ENCODE peak calls at places on chromosome 4, in six cellular contexts. One of them, this sample, is unnamed.
A peak's percentile ranks its signal among the peaks of the same experiment; 100 is the strongest.

GRCh38 chr4:3745886-3746656 is 20.1 kb upstream of the ADRA2C start:
- DNase-seq in heart left ventricle: no peak
- DNase-seq in transverse colon: no peak
- DNase-seq in prostate gland: no peak
- DNase-seq in right lobe of liver: no peak
- DNase-seq in tibial nerve: no peak
- DNase-seq in this sample: no peak

GRCh38 chr4:10022346-10023049 is 1.2 kb upstream of the SLC2A9 start:
- DNase-seq in tibial nerve: no peak
- DNase-seq in right lobe of liver: no peak
- DNase-seq in prostate gland: no peak
- DNase-seq in transverse colon: no peak
- DNase-seq in heart left ventricle: peak; percentile 66
- DNase-seq in this sample: no peak

GRCh38 chr4:879730-880079 is 52.4 kb downstream of the GAK start:
- DNase-seq in right lobe of liver: no peak
- DNase-seq in heart left ventricle: no peak
- DNase-seq in tibial nerve: no peak
- DNase-seq in prostate gland: no peak
- DNase-seq in transverse colon: no peak
- DNase-seq in this sample: no peak

GRCh38 chr4:171203425-171203824 is 609.8 kb upstream of the GALNTL6 start:
- DNase-seq in heart left ventricle: no peak
- DNase-seq in transverse colon: no peak
- DNase-seq in tibial nerve: no peak
- DNase-seq in right lobe of liver: no peak
- DNase-seq in prostate gland: no peak
- DNase-seq in this sample: no peak

GRCh38 chr4:118732591-118733330 is 47.6 kb downstream of the METTL14 start:
- DNase-seq in heart left ventricle: no peak
- DNase-seq in transverse colon: no peak
- DNase-seq in prostate gland: no peak
- DNase-seq in right lobe of liver: no peak
- DNase-seq in tibial nerve: no peak
- DNase-seq in this sample: no peak

GRCh38 chr4:43843501-43843900 is 605.1 kb downstream of the KCTD8 start:
- DNase-seq in heart left ventricle: no peak
- DNase-seq in transverse colon: no peak
- DNase-seq in right lobe of liver: no peak
- DNase-seq in tibial nerve: no peak
- DNase-seq in prostate gland: no peak
- DNase-seq in this sample: no peak

GRCh38 chr4:184957451-184958115 is 60.7 kb upstream of the HELT start:
- DNase-seq in transverse colon: no peak
- DNase-seq in prostate gland: no peak
- DNase-seq in heart left ventricle: no peak
- DNase-seq in tibial nerve: no peak
- DNase-seq in right lobe of liver: no peak
- DNase-seq in this sample: no peak

GRCh38 chr4:20474119-20474518 is 222.4 kb downstream of the SLIT2 start:
- DNase-seq in right lobe of liver: no peak
- DNase-seq in heart left ventricle: no peak
- DNase-seq in prostate gland: no peak
- DNase-seq in transverse colon: no peak
- DNase-seq in tibial nerve: no peak
- DNase-seq in this sample: no peak

GRCh38 chr4:47210828-47211227 is 179.5 kb downstream of the GABRB1 start:
- DNase-seq in heart left ventricle: no peak
- DNase-seq in prostate gland: no peak
- DNase-seq in tibial nerve: no peak
- DNase-seq in right lobe of liver: no peak
- DNase-seq in transverse colon: no peak
- DNase-seq in this sample: no peak

GRCh38 chr4:145804134-145804533 is 124.2 kb downstream of the C4orf51 start:
- DNase-seq in tibial nerve: peak; percentile 38
- DNase-seq in heart left ventricle: no peak
- DNase-seq in right lobe of liver: no peak
- DNase-seq in prostate gland: peak; percentile 64
- DNase-seq in transverse colon: no peak
- DNase-seq in this sample: peak; percentile 22

GRCh38 chr4:67037489-67037888 is 507.8 kb downstream of the CENPC start:
- DNase-seq in heart left ventricle: no peak
- DNase-seq in tibial nerve: no peak
- DNase-seq in right lobe of liver: no peak
- DNase-seq in transverse colon: no peak
- DNase-seq in prostate gland: no peak
- DNase-seq in this sample: no peak

GRCh38 chr4:6953751-6954380 is 44.2 kb downstream of the TBC1D14 start:
- DNase-seq in heart left ventricle: peak; percentile 90
- DNase-seq in prostate gland: peak; percentile 82
- DNase-seq in tibial nerve: no peak
- DNase-seq in transverse colon: peak; percentile 91
- DNase-seq in right lobe of liver: peak; percentile 68
- DNase-seq in this sample: peak; percentile 80

GRCh38 chr4:8540072-8540471 is 40.1 kb upstream of the GPR78 start:
- DNase-seq in prostate gland: no peak
- DNase-seq in transverse colon: no peak
- DNase-seq in right lobe of liver: peak; percentile 22
- DNase-seq in tibial nerve: no peak
- DNase-seq in heart left ventricle: no peak
- DNase-seq in this sample: no peak

GRCh38 chr4:6938237-6938636 is 28.6 kb downstream of the TBC1D14 start:
- DNase-seq in transverse colon: no peak
- DNase-seq in right lobe of liver: peak; percentile 65
- DNase-seq in heart left ventricle: peak; percentile 77
- DNase-seq in prostate gland: no peak
- DNase-seq in tibial nerve: no peak
- DNase-seq in this sample: no peak

GRCh38 chr4:114659386-114660008 is 60.9 kb downstream of the UGT8 start:
- DNase-seq in right lobe of liver: no peak
- DNase-seq in transverse colon: peak; percentile 70
- DNase-seq in tibial nerve: peak; percentile 59
- DNase-seq in prostate gland: peak; percentile 49
- DNase-seq in heart left ventricle: peak; percentile 31
- DNase-seq in this sample: peak; percentile 52

GRCh38 chr4:77344784-77345183 is 187.8 kb downstream of the CCNG2 start:
- DNase-seq in heart left ventricle: no peak
- DNase-seq in tibial nerve: no peak
- DNase-seq in right lobe of liver: no peak
- DNase-seq in transverse colon: no peak
- DNase-seq in prostate gland: no peak
- DNase-seq in this sample: no peak

GRCh38 chr4:25862411-25863346 is at the start of gene SEL1L3:
- DNase-seq in prostate gland: peak; percentile 23
- DNase-seq in heart left ventricle: peak; percentile 29
- DNase-seq in tibial nerve: no peak
- DNase-seq in transverse colon: peak; percentile 80
- DNase-seq in right lobe of liver: peak; percentile 67
- DNase-seq in this sample: no peak

GRCh38 chr4:5204781-5205180 is 153.5 kb downstream of the STK32B start:
- DNase-seq in prostate gland: no peak
- DNase-seq in tibial nerve: peak; percentile 28
- DNase-seq in heart left ventricle: no peak
- DNase-seq in right lobe of liver: no peak
- DNase-seq in transverse colon: no peak
- DNase-seq in this sample: no peak

GRCh38 chr4:48065587-48066052 is 49.0 kb downstream of the NIPAL1 start:
- DNase-seq in prostate gland: no peak
- DNase-seq in right lobe of liver: no peak
- DNase-seq in heart left ventricle: no peak
- DNase-seq in tibial nerve: no peak
- DNase-seq in transverse colon: no peak
- DNase-seq in this sample: no peak

GRCh38 chr4:120921456-120922389 is 803 bp downstream of the PRDM5 start:
- DNase-seq in tibial nerve: peak; percentile 19
- DNase-seq in right lobe of liver: peak; percentile 60
- DNase-seq in prostate gland: peak; percentile 46
- DNase-seq in transverse colon: peak; percentile 73
- DNase-seq in heart left ventricle: peak; percentile 84
- DNase-seq in this sample: peak; percentile 25

GRCh38 chr4:102196221-102196620 is 149.1 kb downstream of the SLC39A8 start:
- DNase-seq in right lobe of liver: no peak
- DNase-seq in transverse colon: no peak
- DNase-seq in prostate gland: no peak
- DNase-seq in heart left ventricle: no peak
- DNase-seq in tibial nerve: no peak
- DNase-seq in this sample: no peak

DNA sequence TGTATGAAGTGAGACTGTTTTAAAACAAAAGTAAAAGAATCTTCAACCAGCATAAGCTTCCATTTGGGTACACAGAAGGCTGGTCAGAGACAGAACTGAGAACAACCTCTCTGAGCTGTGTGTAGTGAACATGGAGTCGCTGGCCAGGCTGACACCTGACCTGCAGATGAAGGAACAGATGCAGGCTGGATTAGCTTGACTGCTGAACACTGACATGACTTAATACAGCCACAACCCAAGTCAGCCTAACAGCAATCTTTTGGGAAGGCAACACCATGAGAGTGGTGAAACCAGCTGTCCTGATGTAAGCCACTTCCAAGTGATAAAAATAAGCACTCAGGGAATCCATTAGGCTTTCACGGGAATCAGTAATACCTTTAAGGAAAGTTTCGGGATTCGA is 10.1 kb downstream of the SCARB2 start:
- DNase-seq in prostate gland: no peak
- DNase-seq in tibial nerve: no peak
- DNase-seq in right lobe of liver: no peak
- DNase-seq in heart left ventricle: no peak
- DNase-seq in transverse colon: no peak
- DNase-seq in this sample: no peak
- H3K4me1 ChIP-seq in prostate gland: peaks cover 30% of the 10 kb centered on the region
- H3K4me1 ChIP-seq in tibial nerve: peaks cover 5% of the 10 kb centered on the region
- H3K4me1 ChIP-seq in right lobe of liver: peaks cover 63% of the 10 kb centered on the region
- H3K4me1 ChIP-seq in heart left ventricle: peaks cover 47% of the 10 kb centered on the region
- H3K4me1 ChIP-seq in transverse colon: peaks cover 60% of the 10 kb centered on the region
- H3K4me1 ChIP-seq in this sample: no peaks in the 10 kb centered on the region

GRCh38 chr4:180057198-180057821 is 2185.9 kb upstream of the TENM3 start:
- DNase-seq in tibial nerve: no peak
- DNase-seq in right lobe of liver: no peak
- DNase-seq in transverse colon: no peak
- DNase-seq in heart left ventricle: no peak
- DNase-seq in prostate gland: no peak
- DNase-seq in this sample: no peak

GRCh38 chr4:180059216-180059881 is 2183.9 kb upstream of the TENM3 start:
- DNase-seq in transverse colon: peak; percentile 10
- DNase-seq in prostate gland: no peak
- DNase-seq in tibial nerve: no peak
- DNase-seq in right lobe of liver: no peak
- DNase-seq in heart left ventricle: no peak
- DNase-seq in this sample: no peak

GRCh38 chr4:180060159-180060889 is 2182.9 kb upstream of the TENM3 start:
- DNase-seq in right lobe of liver: no peak
- DNase-seq in transverse colon: no peak
- DNase-seq in heart left ventricle: no peak
- DNase-seq in tibial nerve: no peak
- DNase-seq in prostate gland: no peak
- DNase-seq in this sample: no peak

GRCh38 chr4:180057891-180058643 is 2185.1 kb upstream of the TENM3 start:
- DNase-seq in heart left ventricle: no peak
- DNase-seq in prostate gland: no peak
- DNase-seq in tibial nerve: no peak
- DNase-seq in right lobe of liver: peak; percentile 57
- DNase-seq in transverse colon: peak; percentile 13
- DNase-seq in this sample: no peak

GRCh38 chr4:180058731-180059215 is 2184.4 kb upstream of the TENM3 start:
- DNase-seq in right lobe of liver: peak; percentile 60
- DNase-seq in tibial nerve: no peak
- DNase-seq in prostate gland: peak; percentile 14
- DNase-seq in transverse colon: peak; percentile 41
- DNase-seq in heart left ventricle: peak; percentile 30
- DNase-seq in this sample: no peak
- TF ChIP-seq POLR2A in right lobe of liver: no peak
- TF ChIP-seq POLR2A in tibial nerve: peak; percentile 19
- TF ChIP-seq POLR2A in prostate gland: no peak
- TF ChIP-seq POLR2A in transverse colon: no peak
- TF ChIP-seq POLR2A in heart left ventricle: no peak
- TF ChIP-seq POLR2A in this sample: no peak

GRCh38 chr4:147793973-147794690 is 62.2 kb downstream of the ARHGAP10 start:
- DNase-seq in right lobe of liver: no peak
- DNase-seq in prostate gland: no peak
- DNase-seq in transverse colon: no peak
- DNase-seq in heart left ventricle: no peak
- DNase-seq in tibial nerve: no peak
- DNase-seq in this sample: no peak

GRCh38 chr4:147791341-147791740 is 59.5 kb downstream of the ARHGAP10 start:
- DNase-seq in prostate gland: no peak
- DNase-seq in right lobe of liver: no peak
- DNase-seq in transverse colon: no peak
- DNase-seq in heart left ventricle: no peak
- DNase-seq in tibial nerve: no peak
- DNase-seq in this sample: no peak

GRCh38 chr4:147793569-147793968 is 61.7 kb downstream of the ARHGAP10 start:
- DNase-seq in prostate gland: no peak
- DNase-seq in transverse colon: no peak
- DNase-seq in right lobe of liver: no peak
- DNase-seq in tibial nerve: no peak
- DNase-seq in heart left ventricle: no peak
- DNase-seq in this sample: no peak

GRCh38 chr4:147790412-147790811 is 58.5 kb downstream of the ARHGAP10 start:
- DNase-seq in heart left ventricle: no peak
- DNase-seq in tibial nerve: no peak
- DNase-seq in right lobe of liver: no peak
- DNase-seq in prostate gland: no peak
- DNase-seq in transverse colon: no peak
- DNase-seq in this sample: no peak

GRCh38 chr4:147791870-147792269 is 60.0 kb downstream of the ARHGAP10 start:
- DNase-seq in prostate gland: no peak
- DNase-seq in right lobe of liver: no peak
- DNase-seq in tibial nerve: no peak
- DNase-seq in heart left ventricle: no peak
- DNase-seq in transverse colon: no peak
- DNase-seq in this sample: no peak
- H3K4me1 ChIP-seq in prostate gland: no peaks in the 10 kb centered on the region
- H3K4me1 ChIP-seq in right lobe of liver: no peaks in the 10 kb centered on the region
- H3K4me1 ChIP-seq in tibial nerve: no peaks in the 10 kb centered on the region
- H3K4me1 ChIP-seq in heart left ventricle: peaks cover 15% of the 10 kb centered on the region
- H3K4me1 ChIP-seq in transverse colon: peaks cover 12% of the 10 kb centered on the region
- H3K4me1 ChIP-seq in this sample: no peaks in the 10 kb centered on the region

GRCh38 chr4:144648042-144648441 is 2.1 kb downstream of the HHIP start:
- DNase-seq in heart left ventricle: no peak
- DNase-seq in transverse colon: no peak
- DNase-seq in tibial nerve: no peak
- DNase-seq in right lobe of liver: no peak
- DNase-seq in prostate gland: no peak
- DNase-seq in this sample: no peak

GRCh38 chr4:144645102-144645469 is 870 bp upstream of the HHIP start:
- DNase-seq in transverse colon: no peak
- DNase-seq in right lobe of liver: no peak
- DNase-seq in heart left ventricle: no peak
- DNase-seq in prostate gland: no peak
- DNase-seq in tibial nerve: peak; percentile 7
- DNase-seq in this sample: no peak

GRCh38 chr4:144645621-144646522 is at the start of gene HHIP:
- DNase-seq in prostate gland: no peak
- DNase-seq in tibial nerve: peak; percentile 48
- DNase-seq in heart left ventricle: peak; percentile 30
- DNase-seq in transverse colon: peak; percentile 25
- DNase-seq in right lobe of liver: no peak
- DNase-seq in this sample: no peak

GRCh38 chr4:144646523-144647094 is 653 bp downstream of the HHIP start:
- DNase-seq in prostate gland: no peak
- DNase-seq in transverse colon: no peak
- DNase-seq in heart left ventricle: no peak
- DNase-seq in tibial nerve: no peak
- DNase-seq in right lobe of liver: no peak
- DNase-seq in this sample: no peak

GRCh38 chr4:144647095-144647959 is 1.4 kb downstream of the HHIP start:
- DNase-seq in prostate gland: no peak
- DNase-seq in heart left ventricle: no peak
- DNase-seq in tibial nerve: no peak
- DNase-seq in transverse colon: no peak
- DNase-seq in right lobe of liver: no peak
- DNase-seq in this sample: no peak
- TF ChIP-seq POLR2A in prostate gland: no peak
- TF ChIP-seq POLR2A in heart left ventricle: no peak
- TF ChIP-seq POLR2A in tibial nerve: no peak
- TF ChIP-seq POLR2A in transverse colon: no peak
- TF ChIP-seq POLR2A in right lobe of liver: no peak
- TF ChIP-seq POLR2A in this sample: no peak

This sample was measured in breast epithelium.